ENCODE peak calls at places on chromosome 15, in four cellular contexts. L is HepG2, G is K562, P is GM12878. B is an unnamed sample.

GRCh38 chr15:59384507-59384906 is 11.8 kb upstream of the MYO1E start:
- DNase-seq in P (no peak), L (no peak), G (no peak), B (no peak)

GRCh38 chr15:51038258-51039042 is 56.3 kb downstream of the TNFAIP8L3 start:
- DNase-seq in P (no peak), G (peak), L (peak), B (no peak)

GRCh38 chr15:89936051-89936792 is 23.5 kb upstream of the ARPIN start:
- DNase-seq in L (no peak), G (no peak), P (no peak), B (no peak)

GRCh38 chr15:73655724-73656123 is 22.5 kb upstream of the NPTN start:
- DNase-seq in G (no peak), L (no peak), P (no peak), B (no peak)

GRCh38 chr15:76064375-76064774 is 4.6 kb downstream of the TMEM266 start:
- DNase-seq in G (no peak), L (no peak), P (no peak), B (no peak)

GRCh38 chr15:49901867-49902775 is 216.9 kb downstream of the ATP8B4 start:
- DNase-seq in L (no peak), G (no peak), P (no peak), B (no peak)

GRCh38 chr15:49372366-49372765 is 50.7 kb upstream of the FGF7 start:
- DNase-seq in P (no peak), L (no peak), G (no peak), B (no peak)

GRCh38 chr15:87537295-87537694 is 719.2 kb downstream of the NTRK3 start:
- DNase-seq in L (no peak), G (no peak), P (no peak), B (no peak)

GRCh38 chr15:88396382-88396781 is 70.8 kb downstream of the MRPL46 start:
- DNase-seq in G (no peak), L (no peak), P (no peak), B (no peak)

GRCh38 chr15:39756806-39757522 is 25.7 kb downstream of the FSIP1 start:
- DNase-seq in P (no peak), L (peak), G (peak), B (no peak)
- TF ChIP-seq ETV6 in P (no peak), L (no peak), G (no peak), B (no peak)

GRCh38 chr15:41934843-41935242 is 37.5 kb downstream of the EHD4 start:
- DNase-seq in G (no peak), P (no peak), L (no peak), B (no peak)
- TF ChIP-seq ATF2 in G (no peak), P (no peak), L (no peak), B (no peak)

GRCh38 chr15:47736123-47736786 is 18.9 kb downstream of the SEMA6D start:
- DNase-seq in P (no peak), G (no peak), L (no peak), B (no peak)

GRCh38 chr15:47741082-47741481 is 23.8 kb downstream of the SEMA6D start:
- DNase-seq in G (no peak), L (no peak), P (no peak), B (no peak)

GRCh38 chr15:47741907-47742306 is 24.6 kb downstream of the SEMA6D start:
- DNase-seq in G (no peak), L (no peak), P (no peak), B (no peak)

GRCh38 chr15:47733085-47733484 is 15.8 kb downstream of the SEMA6D start:
- DNase-seq in P (no peak), G (no peak), L (no peak), B (no peak)

GRCh38 chr15:47737424-47737823 is 20.1 kb downstream of the SEMA6D start:
- DNase-seq in L (no peak), G (no peak), P (no peak), B (no peak)
- TF ChIP-seq CREM in L (no peak), G (no peak), P (no peak), B (no peak)

GRCh38 chr15:79016527-79017170 is 71.8 kb upstream of the CTSH start:
- DNase-seq in P (no peak), L (no peak), G (no peak), B (no peak)

GRCh38 chr15:79015416-79015815 is 70.6 kb upstream of the CTSH start:
- DNase-seq in P (no peak), G (no peak), L (no peak), B (no peak)

GRCh38 chr15:79018960-79019359 is 71.6 kb downstream of the RASGRF1 start:
- DNase-seq in L (no peak), G (no peak), P (no peak), B (no peak)

GRCh38 chr15:79023546-79023890 is 67.1 kb downstream of the RASGRF1 start:
- DNase-seq in P (no peak), G (no peak), L (no peak), B (no peak)

GRCh38 chr15:79017953-79018352 is 72.6 kb downstream of the RASGRF1 start:
- DNase-seq in G (no peak), L (no peak), P (no peak), B (no peak)
- TF ChIP-seq ETV6 in G (no peak), L (no peak), P (no peak), B (no peak)

GRCh38 chr15:80856400-80856799 is 77.2 kb downstream of the CEMIP start:
- DNase-seq in G (peak), L (peak), P (no peak), B (no peak)

GRCh38 chr15:80852676-80853075 is 73.5 kb downstream of the CEMIP start:
- DNase-seq in P (no peak), L (no peak), G (no peak), B (no peak)

GRCh38 chr15:80855206-80855605 is 76.0 kb downstream of the CEMIP start:
- DNase-seq in G (no peak), P (no peak), L (no peak), B (no peak)

GRCh38 chr15:80854104-80854503 is 74.9 kb downstream of the CEMIP start:
- DNase-seq in L (no peak), P (no peak), G (no peak), B (no peak)

DNA sequence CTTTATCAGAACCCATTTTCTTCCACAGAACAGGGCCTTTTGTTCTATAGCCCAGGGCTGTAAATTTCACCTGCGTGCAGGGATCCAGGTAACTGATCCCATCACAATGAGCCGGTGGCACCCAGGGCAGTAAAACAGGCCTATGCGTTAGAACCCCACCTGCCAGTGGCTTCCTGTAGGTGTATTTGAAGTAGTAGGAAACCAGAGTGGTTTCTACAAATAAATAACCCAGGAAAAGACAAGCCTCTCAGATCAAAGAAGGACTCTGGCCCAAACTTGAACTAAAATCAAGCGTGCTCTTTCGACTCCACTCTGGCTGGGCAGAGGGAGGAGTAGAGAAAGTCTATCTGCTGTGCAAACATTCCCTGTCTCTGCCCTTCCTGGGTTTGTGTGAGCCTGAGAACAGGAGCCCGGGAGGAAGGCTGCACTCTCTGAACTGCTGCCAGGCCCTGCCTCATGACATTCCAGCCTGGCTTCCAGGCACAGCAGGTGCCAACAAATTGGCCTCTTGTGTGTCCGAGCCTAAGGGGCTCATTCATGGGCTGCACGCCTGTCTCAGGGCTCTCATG is 77.7 kb downstream of the CEMIP start:
- DNase-seq in G (no peak), P (no peak), L (peak), B (peak)
- TF ChIP-seq ATF2 in G (no peak), P (no peak), L (peak), B (no peak)

DNA sequence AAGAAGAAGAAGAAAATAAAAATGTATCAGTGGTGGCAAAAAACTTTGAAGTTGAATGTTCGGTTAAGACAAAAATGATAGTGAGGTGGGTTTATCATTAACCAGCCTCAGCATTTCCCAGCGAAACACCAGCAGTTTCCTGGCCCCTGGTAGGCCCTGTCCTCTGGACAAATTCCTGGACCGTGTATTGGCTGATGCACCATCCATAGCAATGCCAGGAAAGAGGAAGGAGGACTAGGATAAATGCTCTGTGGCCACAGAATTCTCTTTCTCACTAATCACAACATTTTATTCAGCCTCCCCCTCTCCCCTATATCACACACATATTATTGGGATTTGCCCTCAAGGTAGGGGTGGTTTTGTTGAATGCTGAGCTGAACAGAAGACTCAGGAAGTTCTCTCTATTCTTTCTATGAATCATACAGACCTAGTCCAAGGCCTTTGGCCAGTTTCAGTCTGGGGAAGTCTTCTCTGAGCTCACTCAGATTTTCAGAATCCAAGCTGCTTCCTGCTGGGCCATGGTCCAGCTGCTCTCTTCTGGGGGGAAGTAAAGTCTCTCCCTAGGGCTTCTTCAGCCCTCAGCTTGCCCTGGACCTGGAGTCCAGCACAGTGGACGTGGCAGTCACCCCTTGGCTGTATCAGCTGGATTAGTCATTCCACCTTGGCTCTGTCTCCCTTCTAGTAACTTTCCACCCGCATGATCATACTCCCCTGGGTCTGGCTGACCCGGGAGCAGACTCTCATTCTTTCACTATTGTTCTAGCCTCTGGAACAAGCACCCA is 27.6 kb downstream of the SLC28A1 start:
- DNase-seq in P (no peak), L (peak), G (no peak), B (no peak)
- TF ChIP-seq CREM in P (no peak), L (no peak), G (no peak), B (no peak)

GRCh38 chr15:71707230-71708051 is 102.9 kb upstream of the NR2E3 start:
- DNase-seq in G (no peak), L (no peak), P (no peak), B (no peak)

GRCh38 chr15:71708052-71708432 is 102.3 kb upstream of the NR2E3 start:
- DNase-seq in G (no peak), P (no peak), L (no peak), B (no peak)

GRCh38 chr15:71702496-71702895 is 107.9 kb upstream of the NR2E3 start:
- DNase-seq in G (no peak), P (no peak), L (no peak), B (no peak)

GRCh38 chr15:71706461-71707229 is 103.7 kb upstream of the NR2E3 start:
- DNase-seq in L (no peak), G (no peak), P (no peak), B (no peak)

DNA sequence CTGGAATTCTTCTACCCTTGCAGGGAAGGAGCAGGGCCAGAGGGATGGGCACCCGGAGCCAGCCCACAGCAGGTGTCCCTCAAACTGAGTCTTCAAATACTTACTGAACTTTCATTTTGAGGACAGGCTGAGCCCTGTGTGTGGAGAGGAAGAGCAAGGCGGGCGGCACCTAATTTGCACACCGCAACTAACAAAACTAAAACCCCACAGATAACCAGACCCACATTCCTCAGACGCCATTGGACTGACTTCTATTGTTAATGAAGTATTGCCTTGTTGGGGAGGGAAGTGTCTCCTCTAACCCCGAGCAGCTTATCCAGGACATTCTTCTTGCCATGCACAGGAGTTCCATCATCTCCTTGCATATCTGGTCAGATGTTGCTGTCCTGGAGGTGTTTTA is 105.2 kb upstream of the NR2E3 start:
- DNase-seq in P (no peak), L (no peak), G (no peak), B (no peak)
- TF ChIP-seq ETV6 in P (no peak), L (no peak), G (no peak), B (no peak)

DNA sequence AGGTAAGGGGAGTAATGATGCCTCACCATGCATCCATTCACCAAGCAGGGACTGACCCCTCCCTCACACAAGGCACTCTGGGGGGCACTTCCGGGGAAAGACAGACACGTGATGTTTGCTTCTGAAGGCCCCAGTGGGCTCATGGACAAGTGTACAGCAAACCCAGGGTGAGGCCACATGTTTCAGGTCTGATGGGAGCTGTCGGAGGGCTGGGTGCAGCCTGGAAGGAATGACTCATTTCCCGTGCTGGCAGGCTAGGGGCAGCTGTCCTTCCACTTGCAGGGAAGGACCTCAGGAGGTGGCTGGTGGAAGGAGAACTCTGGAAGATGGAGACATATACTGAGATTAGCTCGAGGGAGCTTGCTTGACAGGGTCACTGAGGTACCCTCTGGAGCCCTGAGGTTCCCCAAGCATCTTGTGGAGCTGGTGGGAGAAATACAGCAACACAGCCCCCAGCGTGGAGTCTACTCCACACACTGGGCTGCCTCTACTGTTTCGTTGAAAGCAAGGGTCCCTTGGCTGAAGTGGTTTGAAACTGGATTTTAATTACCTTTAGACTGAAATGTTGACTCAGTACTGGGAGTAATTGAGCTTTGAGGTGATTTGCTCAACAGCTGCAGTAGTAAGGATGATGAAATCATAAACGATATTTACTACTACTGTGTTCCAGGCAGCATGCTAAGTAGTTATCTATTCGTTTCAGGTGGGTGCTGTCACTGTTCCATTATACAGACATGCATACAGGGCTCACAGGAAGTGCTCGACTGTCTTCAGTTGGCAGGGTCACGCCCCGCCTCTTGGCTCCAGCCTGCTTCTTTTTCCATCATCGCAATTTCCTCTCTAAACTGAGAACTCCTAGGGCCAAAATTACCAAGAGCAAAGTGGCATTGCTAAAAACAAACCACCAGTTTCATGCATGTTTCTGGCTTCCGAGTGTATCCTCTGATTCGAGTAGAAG is 230.4 kb downstream of the ADAMTS17 start:
- DNase-seq in L (peak), G (no peak), P (no peak), B (no peak)
- TF ChIP-seq ATF2 in L (no peak), G (no peak), P (no peak), B (no peak)

GRCh38 chr15:23596736-23597135 is 31.3 kb downstream of the MKRN3 start:
- DNase-seq in L (no peak), P (no peak), G (no peak), B (no peak)
- TF ChIP-seq CREM in L (no peak), P (no peak), G (no peak), B (no peak)

GRCh38 chr15:98983333-98983732 is 24.3 kb downstream of the PGPEP1L start:
- DNase-seq in P (no peak), G (peak), L (no peak), B (no peak)
- TF ChIP-seq ETV6 in P (no peak), G (no peak), L (no peak), B (no peak)